ENCODE peak calls at places on chromosomes 3 and 15, in seven cellular contexts. C, H, A, P, G, D and V are unnamed samples. For H3K4me1, the result is how much of the 10 kb centered on the place peaks cover.

GRCh38 chr3:11544413-11545181 is 99.1 kb downstream of the VGLL4 start:
- DNase-seq in C (peak), H (peak), A (peak), P (peak), G (peak), D (no peak), V (no peak)

GRCh38 chr3:129530331-129530761 is 1.9 kb downstream of the RHO start:
- DNase-seq in C (peak), H (no peak), A (no peak), P (no peak), G (no peak), D (no peak), V (no peak)

GRCh38 chr3:111311709-111312235 is 230.2 kb upstream of the CD96 start:
- DNase-seq in C (peak), H (no peak), A (no peak), P (no peak), G (no peak), D (no peak), V (no peak)

GRCh38 chr15:68204776-68205557 is at the start of gene CALML4:
- DNase-seq in C (no peak), H (peak), A (peak), P (peak), G (peak), D (peak), V (peak)

GRCh38 chr15:58606577-58607080 is 142.9 kb downstream of the ADAM10 start:
- DNase-seq in C (no peak), H (no peak), A (no peak), P (no peak), G (no peak), D (no peak), V (no peak)

GRCh38 chr3:20076296-20076997 is 36.2 kb downstream of the KAT2B start:
- DNase-seq in C (peak), H (no peak), A (no peak), P (no peak), G (no peak), D (no peak), V (no peak)

GRCh38 chr15:93052090-93052892 is 36.7 kb downstream of the RGMA start:
- DNase-seq in C (no peak), H (no peak), A (no peak), P (no peak), G (no peak), D (peak), V (no peak)

GRCh38 chr3:195165790-195166189 is 105.2 kb downstream of the XXYLT1 start:
- DNase-seq in C (no peak), H (no peak), A (peak), P (no peak), G (peak), D (no peak), V (no peak)

GRCh38 chr15:89781055-89781454 is 4.9 kb downstream of the MESP2 start:
- DNase-seq in C (no peak), H (no peak), A (no peak), P (no peak), G (no peak), D (peak), V (peak)

GRCh38 chr15:101532865-101533264 is 43.4 kb upstream of the PCSK6 start:
- DNase-seq in C (no peak), H (no peak), A (peak), P (no peak), G (no peak), D (no peak), V (no peak)

GRCh38 chr15:41825572-41826535 is 2.0 kb upstream of the JMJD7 start:
- DNase-seq in C (no peak), H (no peak), A (no peak), P (no peak), G (no peak), D (peak), V (no peak)

GRCh38 chr3:20068512-20069177 is 28.4 kb downstream of the KAT2B start:
- DNase-seq in C (no peak), H (no peak), A (no peak), P (no peak), G (no peak), D (no peak), V (no peak)

GRCh38 chr3:27681249-27681748 is 40.8 kb downstream of the EOMES start:
- DNase-seq in C (peak), H (peak), A (no peak), P (no peak), G (peak), D (no peak), V (no peak)

GRCh38 chr15:60328852-60329443 is 68.8 kb downstream of the ANXA2 start:
- DNase-seq in C (peak), H (no peak), A (no peak), P (no peak), G (no peak), D (no peak), V (peak)

GRCh38 chr15:23806980-23807379 is 119.9 kb upstream of the NDN start:
- DNase-seq in C (no peak), H (no peak), A (no peak), P (no peak), G (no peak), D (no peak), V (no peak)

GRCh38 chr3:23170306-23170705 is 32.8 kb upstream of the UBE2E2 start:
- DNase-seq in C (peak), H (no peak), A (no peak), P (no peak), G (no peak), D (no peak), V (no peak)

GRCh38 chr15:48300038-48300437 is 31.2 kb upstream of the DUT start:
- DNase-seq in C (no peak), H (no peak), A (no peak), P (no peak), G (no peak), D (no peak), V (no peak)

GRCh38 chr3:184691397-184692131 is 20.3 kb downstream of the MAGEF1 start:
- DNase-seq in C (peak), H (no peak), A (peak), P (no peak), G (no peak), D (no peak), V (no peak)

GRCh38 chr15:60614862-60615771 is 136.2 kb upstream of the ICE2 start:
- DNase-seq in C (no peak), H (no peak), A (no peak), P (no peak), G (no peak), D (no peak), V (no peak)

GRCh38 chr15:62547584-62547983 is 382.5 kb upstream of the C2CD4B start:
- DNase-seq in C (no peak), H (no peak), A (no peak), P (no peak), G (no peak), D (no peak), V (no peak)

GRCh38 chr3:69322110-69322509 is 63.8 kb downstream of the FRMD4B start:
- DNase-seq in C (no peak), H (no peak), A (no peak), P (no peak), G (no peak), D (no peak), V (no peak)

GRCh38 chr3:38131621-38132369 is 5.1 kb downstream of the ACAA1 start:
- DNase-seq in C (peak), H (no peak), A (no peak), P (peak), G (no peak), D (peak), V (peak)

GRCh38 chr3:80734483-80734882 is 966.7 kb upstream of the ROBO1 start:
- DNase-seq in C (no peak), H (no peak), A (no peak), P (no peak), G (no peak), D (no peak), V (no peak)

GRCh38 chr15:77083381-77084160 is 12.7 kb upstream of the TSPAN3 start:
- DNase-seq in C (peak), H (peak), A (peak), P (peak), G (peak), D (peak), V (peak)

GRCh38 chr3:38480093-38480445 is 16.1 kb upstream of the EXOG start:
- DNase-seq in C (no peak), H (no peak), A (no peak), P (no peak), G (no peak), D (no peak), V (no peak)

GRCh38 chr3:129575987-129576364 is 30.5 kb downstream of the PLXND1 start:
- DNase-seq in C (no peak), H (no peak), A (no peak), P (no peak), G (no peak), D (no peak), V (no peak)

GRCh38 chr15:100713163-100713867 is 110.9 kb downstream of the ASB7 start:
- DNase-seq in C (peak), H (no peak), A (peak), P (no peak), G (peak), D (no peak), V (no peak)

GRCh38 chr3:78604328-78604727 is 1163.5 kb downstream of the ROBO1 start:
- DNase-seq in C (peak), H (no peak), A (no peak), P (no peak), G (no peak), D (no peak), V (no peak)

GRCh38 chr3:72624656-72625055 is 223.6 kb downstream of the SHQ1 start:
- DNase-seq in C (no peak), H (no peak), A (no peak), P (no peak), G (no peak), D (no peak), V (no peak)

GRCh38 chr3:5014431-5014830 is 35.2 kb downstream of the BHLHE40 start:
- DNase-seq in C (no peak), H (no peak), A (peak), P (no peak), G (no peak), D (no peak), V (no peak)

GRCh38 chr3:120908030-120908802 is at the start of gene STXBP5L:
- DNase-seq in C (peak), H (peak), A (peak), P (peak), G (peak), D (peak), V (peak)

GRCh38 chr3:13215940-13216546 is 142.8 kb upstream of the IQSEC1 start:
- DNase-seq in C (peak), H (peak), A (no peak), P (no peak), G (peak), D (peak), V (no peak)

GRCh38 chr15:70271422-70272088 is 173.8 kb upstream of the TLE3 start:
- DNase-seq in C (peak), H (peak), A (peak), P (no peak), G (no peak), D (no peak), V (no peak)

GRCh38 chr15:76208786-76209424 is 102.4 kb downstream of the ETFA start:
- DNase-seq in C (peak), H (no peak), A (no peak), P (peak), G (no peak), D (no peak), V (no peak)

GRCh38 chr3:53195066-53195450 is 34.0 kb downstream of the PRKCD start:
- DNase-seq in C (no peak), H (no peak), A (no peak), P (no peak), G (no peak), D (no peak), V (no peak)

GRCh38 chr3:53198996-53199395 is 38.0 kb downstream of the PRKCD start:
- DNase-seq in C (no peak), H (no peak), A (no peak), P (no peak), G (no peak), D (no peak), V (no peak)

GRCh38 chr3:53198256-53198977 is 37.4 kb downstream of the PRKCD start:
- DNase-seq in C (no peak), H (no peak), A (no peak), P (no peak), G (no peak), D (no peak), V (no peak)

GRCh38 chr3:53195602-53196574 is 34.9 kb downstream of the PRKCD start:
- DNase-seq in C (peak), H (peak), A (no peak), P (peak), G (no peak), D (peak), V (peak)

GRCh38 chr3:53196575-53197407 is 35.8 kb downstream of the PRKCD start:
- DNase-seq in C (peak), H (no peak), A (no peak), P (no peak), G (peak), D (no peak), V (no peak)
- TF ChIP-seq POLR2A in C (no peak), H (no peak), A (no peak), P (no peak), G (peak), D (no peak), V (no peak)

GRCh38 chr3:71062920-71063767 is 520.4 kb downstream of the FOXP1 start:
- DNase-seq in C (peak), H (no peak), A (no peak), P (no peak), G (no peak), D (no peak), V (no peak)

GRCh38 chr3:71062037-71062919 is 521.2 kb downstream of the FOXP1 start:
- DNase-seq in C (peak), H (no peak), A (no peak), P (no peak), G (no peak), D (no peak), V (no peak)

GRCh38 chr3:71061037-71061436 is 522.5 kb downstream of the FOXP1 start:
- DNase-seq in C (no peak), H (no peak), A (no peak), P (no peak), G (no peak), D (no peak), V (no peak)

GRCh38 chr3:71060536-71060935 is 523.0 kb downstream of the FOXP1 start:
- DNase-seq in C (no peak), H (no peak), A (no peak), P (no peak), G (peak), D (no peak), V (no peak)

DNA sequence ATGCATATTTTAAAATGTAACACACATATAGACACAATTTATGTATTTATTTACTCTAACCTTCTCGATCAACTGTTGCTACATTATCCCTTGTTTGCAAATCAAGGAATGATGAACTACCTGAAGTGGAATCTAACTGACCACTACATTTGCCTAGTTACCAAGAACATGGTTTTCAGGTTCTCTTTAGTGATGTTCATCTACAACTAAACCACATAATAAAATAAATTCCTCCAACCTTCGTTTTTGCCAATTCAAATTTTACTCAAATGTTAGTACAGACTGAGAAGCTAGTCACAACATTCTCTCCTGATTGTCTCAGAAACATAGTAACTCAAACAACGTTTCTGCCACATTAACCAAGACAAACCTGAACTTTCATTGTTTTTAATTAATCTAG is 521.9 kb downstream of the FOXP1 start:
- DNase-seq in C (no peak), H (no peak), A (no peak), P (no peak), G (no peak), D (no peak), V (no peak)
- H3K4me1 ChIP-seq in C (under half), H (under half), A (half or more), P (half or more), G (half or more), D (under half), V (under half)

GRCh38 chr3:106010829-106011228 is 142.0 kb upstream of the CBLB start:
- DNase-seq in C (no peak), H (no peak), A (no peak), P (no peak), G (no peak), D (no peak), V (no peak)

GRCh38 chr3:106018929-106019328 is 150.1 kb upstream of the CBLB start:
- DNase-seq in C (no peak), H (no peak), A (no peak), P (no peak), G (no peak), D (no peak), V (no peak)

GRCh38 chr3:106018111-106018510 is 149.3 kb upstream of the CBLB start:
- DNase-seq in C (no peak), H (no peak), A (no peak), P (no peak), G (no peak), D (no peak), V (no peak)

GRCh38 chr3:106013971-106014370 is 145.2 kb upstream of the CBLB start:
- DNase-seq in C (peak), H (no peak), A (no peak), P (no peak), G (no peak), D (no peak), V (no peak)

DNA sequence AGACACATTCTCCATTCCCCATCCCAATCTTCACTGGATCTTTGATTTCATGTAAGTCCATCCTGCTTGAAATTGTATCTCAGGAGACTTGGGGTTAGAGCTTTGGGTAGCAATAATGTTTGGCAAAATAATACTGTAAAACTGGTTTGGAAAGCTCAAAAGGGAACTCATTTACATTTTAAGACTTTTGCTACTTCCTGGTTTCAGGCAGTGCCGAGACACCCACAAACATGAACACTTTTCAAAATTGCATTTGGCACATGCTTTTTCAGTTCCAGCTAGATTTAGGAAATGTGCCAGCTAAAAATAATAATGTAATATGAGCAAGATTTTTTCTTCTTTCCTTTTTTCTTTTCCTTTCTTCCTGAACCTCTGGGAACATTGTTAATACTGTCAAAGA is 145.7 kb upstream of the CBLB start:
- DNase-seq in C (no peak), H (no peak), A (no peak), P (no peak), G (no peak), D (no peak), V (no peak)
- H3K27ac ChIP-seq in C (no peak), H (no peak), A (no peak), P (no peak), G (no peak), D (no peak), V (no peak)

DNA sequence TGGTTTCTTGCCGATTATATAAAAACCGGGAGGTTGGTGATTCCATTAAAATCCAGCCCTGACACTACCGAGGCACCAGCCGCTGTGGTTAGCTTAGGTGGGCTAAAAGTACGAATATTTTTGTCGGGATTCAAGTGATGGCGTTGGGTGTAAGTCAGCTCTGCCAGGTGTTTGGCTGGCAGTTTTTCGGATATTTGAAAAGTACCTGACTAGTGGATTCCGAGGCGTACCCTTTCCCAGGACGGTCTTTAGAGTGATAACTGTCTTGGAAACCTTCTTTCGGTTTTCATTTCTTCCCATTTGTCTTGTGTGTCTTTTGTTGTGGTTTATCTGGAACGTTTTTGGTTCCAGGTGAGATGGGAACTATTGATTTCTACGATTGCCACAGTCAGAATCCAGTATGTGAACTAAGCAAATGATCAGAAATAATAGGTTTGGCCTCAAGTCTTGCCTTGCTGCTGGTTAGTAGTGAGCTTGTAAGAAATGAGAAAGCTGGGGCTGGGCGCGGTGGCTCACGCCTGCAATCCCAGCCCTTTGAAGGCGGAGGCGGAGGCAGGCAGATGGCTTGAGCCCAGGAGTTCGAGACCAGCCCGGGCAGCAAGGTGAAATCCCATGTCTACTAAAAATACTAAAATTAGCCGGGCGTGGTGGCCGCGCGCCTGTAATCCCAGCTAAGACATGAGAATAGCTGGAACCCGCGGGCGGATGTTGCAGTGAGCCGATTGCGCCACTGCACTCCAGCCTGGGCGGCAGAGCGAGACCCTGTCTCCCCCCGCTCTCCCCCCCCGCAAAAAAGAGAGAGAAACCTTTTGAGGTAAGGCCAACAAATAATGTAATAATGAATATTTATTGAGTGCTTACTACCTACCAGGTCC is 1.4 kb downstream of the FYTTD1 start:
- DNase-seq in C (peak), H (peak), A (peak), P (peak), G (no peak), D (peak), V (peak)
- TF ChIP-seq POLR2A in C (peak), H (no peak), A (peak), P (no peak), G (no peak), D (peak), V (no peak)

DNA sequence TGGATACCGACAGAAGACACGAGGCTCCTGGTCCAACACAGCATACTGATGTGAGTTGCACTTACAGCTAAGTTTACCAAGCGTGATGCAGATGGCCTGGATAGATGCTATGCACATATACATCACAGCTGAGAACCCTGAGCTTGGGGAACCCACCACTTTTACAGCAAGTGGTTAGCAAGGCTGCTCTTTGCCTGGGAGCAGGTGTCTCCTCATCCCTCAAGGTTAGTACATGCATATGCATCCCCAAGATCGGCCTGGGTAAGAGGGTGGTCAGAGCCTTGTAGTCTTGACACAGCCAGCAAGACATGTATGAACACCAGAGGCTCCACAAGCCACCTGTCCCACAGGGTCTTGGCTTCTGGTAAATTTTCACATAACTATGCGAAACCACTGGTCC is 28.3 kb downstream of the LRRC2 start:
- DNase-seq in C (no peak), H (no peak), A (no peak), P (no peak), G (no peak), D (no peak), V (no peak)
- H3K4me1 ChIP-seq in C (under half), H (under half), A (under half), P (under half), G (under half), D (under half), V (under half)